ENCODE peak calls at places on chromosomes 6 and 20, in five cellular contexts. E, H, O, K and N are unnamed samples. For H3K4me1 and H3K27me3, the result is how much of the 10 kb centered on the place peaks cover.

GRCh38 chr6:37021356-37022129 is 16.1 kb downstream of the FGD2 start:
- DNase-seq in H (no peak), O (no peak), E (peak), K (no peak), N (peak)

GRCh38 chr6:89310929-89311328 is 4.2 kb downstream of the GABRR2 start:
- DNase-seq in H (no peak), O (no peak), K (no peak), E (peak), N (peak)

GRCh38 chr6:43747734-43748133 is 22.3 kb upstream of the VEGFA start:
- DNase-seq in K (peak), E (no peak), O (peak), H (no peak), N (peak)

GRCh38 chr6:41100871-41101287 is 28.1 kb downstream of the NFYA start:
- DNase-seq in K (no peak), O (no peak), H (no peak), E (no peak), N (no peak)

GRCh38 chr6:155265843-155266535 is 2.2 kb downstream of the CLDN20 start:
- DNase-seq in O (no peak), K (no peak), E (no peak), H (no peak), N (no peak)

GRCh38 chr6:37483917-37484785 is 15.5 kb downstream of the CCDC167 start:
- DNase-seq in H (peak), E (peak), O (no peak), K (peak), N (peak)

GRCh38 chr6:4941782-4942672 is 61.8 kb downstream of the RPP40 start:
- DNase-seq in K (no peak), O (no peak), H (no peak), E (peak), N (peak)

GRCh38 chr20:59805786-59806577 is 127.5 kb downstream of the SYCP2 start:
- DNase-seq in O (no peak), K (peak), H (peak), E (no peak), N (no peak)

GRCh38 chr6:101765281-101765680 is 371.8 kb downstream of the GRIK2 start:
- DNase-seq in K (no peak), O (no peak), E (no peak), H (no peak), N (no peak)

GRCh38 chr6:159831373-159831679 is 31.2 kb downstream of the PNLDC1 start:
- DNase-seq in K (no peak), E (no peak), O (no peak), H (no peak), N (no peak)

GRCh38 chr20:10992776-10993175 is 319.0 kb upstream of the JAG1 start:
- DNase-seq in H (no peak), E (no peak), K (no peak), O (no peak), N (peak)

GRCh38 chr6:138543648-138544047 is 44.4 kb upstream of the NHSL1 start:
- DNase-seq in O (no peak), H (no peak), K (no peak), E (no peak), N (no peak)

GRCh38 chr20:31595654-31596411 is 9.3 kb upstream of the ID1 start:
- DNase-seq in H (peak), O (peak), E (peak), K (peak), N (peak)

GRCh38 chr6:130593948-130594347 is 228.1 kb downstream of the TMEM200A start:
- DNase-seq in K (no peak), O (no peak), H (no peak), E (no peak), N (no peak)

GRCh38 chr6:108437821-108438220 is 122.9 kb upstream of the FOXO3 start:
- DNase-seq in O (no peak), E (no peak), K (no peak), H (no peak), N (no peak)

GRCh38 chr6:158027590-158028285 is 46.1 kb downstream of the SYNJ2 start:
- DNase-seq in H (no peak), O (no peak), E (peak), K (peak), N (no peak)

GRCh38 chr6:126886106-126886505 is 232.4 kb upstream of the RSPO3 start:
- DNase-seq in E (no peak), O (no peak), H (no peak), K (no peak), N (no peak)

GRCh38 chr6:158894192-158894591 is 75.0 kb upstream of the EZR start:
- DNase-seq in H (no peak), E (peak), K (no peak), O (no peak), N (no peak)

GRCh38 chr20:17797163-17797562 is 97.4 kb downstream of the BANF2 start:
- DNase-seq in E (no peak), H (no peak), K (no peak), O (no peak), N (no peak)

GRCh38 chr6:5723905-5724691 is 282.6 kb downstream of the NRN1 start:
- DNase-seq in O (no peak), E (no peak), K (peak), H (no peak), N (no peak)

GRCh38 chr6:160106701-160107100 is 14.9 kb upstream of the SLC22A1 start:
- DNase-seq in O (no peak), H (no peak), E (no peak), K (no peak), N (no peak)

GRCh38 chr6:72959821-72960220 is 265.5 kb downstream of the KHDC1L start:
- DNase-seq in K (no peak), O (no peak), E (no peak), H (no peak), N (no peak)

GRCh38 chr6:35209081-35209480 is 4.7 kb upstream of the SCUBE3 start:
- DNase-seq in K (no peak), E (no peak), H (no peak), O (no peak), N (no peak)

GRCh38 chr6:54681987-54682386 is 164.6 kb upstream of the FAM83B start:
- DNase-seq in K (no peak), E (no peak), O (no peak), H (no peak), N (no peak)

GRCh38 chr20:4887586-4887985 is 113.7 kb downstream of the SLC23A2 start:
- DNase-seq in K (no peak), E (no peak), H (no peak), O (peak), N (no peak)

GRCh38 chr6:109864050-109864449 is 114.1 kb upstream of the GPR6 start:
- DNase-seq in H (no peak), O (no peak), E (no peak), K (no peak), N (no peak)

GRCh38 chr6:43705996-43706395 is 18.4 kb upstream of the MRPS18A start:
- DNase-seq in K (no peak), E (no peak), O (peak), H (no peak), N (no peak)

GRCh38 chr6:66516377-66516776 is 809.4 kb upstream of the EYS start:
- DNase-seq in O (no peak), H (no peak), E (no peak), K (no peak), N (no peak)

GRCh38 chr20:23399568-23400241 is 21.6 kb downstream of the NAPB start:
- DNase-seq in O (no peak), H (no peak), K (no peak), E (no peak), N (no peak)

GRCh38 chr6:127518710-127519468 is at the start of gene MTCL3:
- DNase-seq in K (peak), O (no peak), H (no peak), E (peak), N (peak)

GRCh38 chr20:25065044-25065624 is 7.2 kb upstream of the ACSS1 start:
- DNase-seq in K (peak), O (peak), H (no peak), E (peak), N (no peak)

DNA sequence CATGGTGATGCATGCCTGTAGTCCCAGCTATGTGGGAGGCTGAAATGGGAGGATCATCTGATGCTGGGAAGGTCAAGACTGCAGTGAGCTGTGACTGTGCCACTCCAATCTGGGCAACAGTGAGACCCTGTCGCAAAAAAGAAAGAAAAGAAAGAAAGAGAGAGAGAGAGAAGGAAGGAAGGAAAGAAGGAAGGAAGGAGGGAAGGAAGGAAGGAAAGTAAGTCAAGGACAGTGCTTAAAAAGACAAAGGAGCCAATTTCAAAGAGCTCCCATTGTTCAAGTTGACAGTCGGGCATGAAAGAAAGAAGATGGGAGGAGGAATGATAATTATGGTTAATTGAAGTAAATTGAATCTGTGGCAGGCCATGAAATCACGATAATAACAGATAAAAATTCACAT is 16.2 kb downstream of the C6orf15 start:
- DNase-seq in O (no peak), E (no peak), H (no peak), K (no peak), N (no peak)
- H3K4me1 ChIP-seq in O (under half), E (under half), H (under half), K (under half), N (under half)

GRCh38 chr6:149929422-149929821 is 6.5 kb upstream of the RAET1G start:
- DNase-seq in O (no peak), H (no peak), K (no peak), E (no peak), N (peak)
- H3K27me3 ChIP-seq in O (under half), H (under half), K (half or more), E (half or more), N (under half)

GRCh38 chr6:116015560-116015959 is 45.1 kb downstream of the FRK start:
- DNase-seq in O (no peak), K (no peak), E (no peak), H (no peak), N (no peak)
- H3K4me1 ChIP-seq in O (under half), K (under half), E (half or more), H (under half), N (under half)

GRCh38 chr20:37075932-37076685 is 19.7 kb downstream of the RBL1 start:
- DNase-seq in O (no peak), K (no peak), H (no peak), E (no peak), N (no peak)
- H3K27me3 ChIP-seq in O (under half), K (under half), H (under half), E (under half), N (under half)

DNA sequence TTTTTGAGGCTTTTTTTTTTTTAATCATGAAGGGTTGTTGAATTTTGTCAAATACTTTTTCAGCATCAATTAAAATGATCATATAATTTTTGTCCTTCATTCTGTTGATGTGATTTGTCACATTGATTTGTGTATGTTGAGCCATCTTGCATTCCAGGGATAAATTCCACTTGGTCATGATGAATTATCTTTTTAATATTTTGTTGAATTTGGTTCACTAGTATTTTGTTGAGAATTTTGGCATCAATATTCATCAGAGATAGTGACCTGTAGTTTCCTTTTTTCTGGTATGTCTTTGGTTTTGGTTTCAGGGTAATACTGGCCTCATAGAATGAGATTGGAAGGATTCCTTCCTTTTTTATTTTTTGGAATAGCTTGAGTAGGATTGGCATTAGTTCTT is 221.9 kb upstream of the ZNF217 start:
- DNase-seq in E (no peak), H (no peak), K (no peak), O (no peak), N (no peak)
- H3K4me1 ChIP-seq in E (under half), H (under half), K (under half), O (under half), N (under half)